ENCODE peak calls at places on chromosomes 5 and 9, in ten cellular contexts. One of them, this sample, is unnamed. For H3K27me3 and H3K36me3, the result is how much of the 10 kb centered on the place peaks cover.

GRCh38 chr9:27085456-27085855 is 23.6 kb upstream of the TEK start:
- DNase-seq in naive thymus-derived CD4-positive, alpha-beta T cell: no peak
- DNase-seq in astrocyte: peak
- DNase-seq in uterus: no peak
- DNase-seq in upper lobe of right lung: no peak
- DNase-seq in prostate gland: no peak
- DNase-seq in brain microvascular endothelial cell: no peak
- DNase-seq in testis: no peak
- DNase-seq in HCT116: no peak
- DNase-seq in colonic mucosa: no peak
- DNase-seq in this sample: no peak

GRCh38 chr9:70159630-70160029 is 99.1 kb upstream of the SMC5 start:
- DNase-seq in brain microvascular endothelial cell: no peak
- DNase-seq in astrocyte: peak
- DNase-seq in HCT116: no peak
- DNase-seq in colonic mucosa: peak
- DNase-seq in prostate gland: no peak
- DNase-seq in uterus: no peak
- DNase-seq in upper lobe of right lung: no peak
- DNase-seq in naive thymus-derived CD4-positive, alpha-beta T cell: no peak
- DNase-seq in testis: no peak
- DNase-seq in this sample: no peak

GRCh38 chr9:134295746-134296250 is 30.5 kb upstream of the RXRA start:
- DNase-seq in colonic mucosa: no peak
- DNase-seq in brain microvascular endothelial cell: no peak
- DNase-seq in testis: no peak
- DNase-seq in prostate gland: no peak
- DNase-seq in HCT116: no peak
- DNase-seq in upper lobe of right lung: no peak
- DNase-seq in uterus: no peak
- DNase-seq in astrocyte: no peak
- DNase-seq in naive thymus-derived CD4-positive, alpha-beta T cell: no peak
- DNase-seq in this sample: no peak

GRCh38 chr9:110545705-110546104 is 33.8 kb downstream of the SVEP1 start:
- DNase-seq in brain microvascular endothelial cell: peak
- DNase-seq in testis: no peak
- DNase-seq in naive thymus-derived CD4-positive, alpha-beta T cell: no peak
- DNase-seq in HCT116: no peak
- DNase-seq in upper lobe of right lung: no peak
- DNase-seq in astrocyte: peak
- DNase-seq in uterus: no peak
- DNase-seq in prostate gland: no peak
- DNase-seq in colonic mucosa: no peak
- DNase-seq in this sample: no peak

GRCh38 chr5:147460380-147460779 is 49.5 kb downstream of the DPYSL3 start:
- DNase-seq in colonic mucosa: no peak
- DNase-seq in brain microvascular endothelial cell: no peak
- DNase-seq in prostate gland: no peak
- DNase-seq in upper lobe of right lung: no peak
- DNase-seq in naive thymus-derived CD4-positive, alpha-beta T cell: no peak
- DNase-seq in uterus: no peak
- DNase-seq in testis: no peak
- DNase-seq in HCT116: no peak
- DNase-seq in astrocyte: no peak
- DNase-seq in this sample: no peak

GRCh38 chr5:160398806-160399205 is 1.0 kb downstream of the FAM200C start:
- DNase-seq in astrocyte: peak
- DNase-seq in colonic mucosa: no peak
- DNase-seq in prostate gland: no peak
- DNase-seq in naive thymus-derived CD4-positive, alpha-beta T cell: no peak
- DNase-seq in testis: no peak
- DNase-seq in uterus: no peak
- DNase-seq in HCT116: no peak
- DNase-seq in upper lobe of right lung: no peak
- DNase-seq in brain microvascular endothelial cell: peak
- DNase-seq in this sample: no peak

GRCh38 chr9:17578911-17579793 is at the start of gene SH3GL2:
- DNase-seq in HCT116: no peak
- DNase-seq in colonic mucosa: peak
- DNase-seq in testis: peak
- DNase-seq in prostate gland: peak
- DNase-seq in uterus: peak
- DNase-seq in astrocyte: peak
- DNase-seq in upper lobe of right lung: peak
- DNase-seq in naive thymus-derived CD4-positive, alpha-beta T cell: no peak
- DNase-seq in brain microvascular endothelial cell: peak
- DNase-seq in this sample: peak

GRCh38 chr5:1504244-1504595 is 19.5 kb downstream of the LPCAT1 start:
- DNase-seq in astrocyte: no peak
- DNase-seq in upper lobe of right lung: no peak
- DNase-seq in brain microvascular endothelial cell: no peak
- DNase-seq in naive thymus-derived CD4-positive, alpha-beta T cell: no peak
- DNase-seq in colonic mucosa: no peak
- DNase-seq in uterus: no peak
- DNase-seq in prostate gland: no peak
- DNase-seq in HCT116: no peak
- DNase-seq in testis: no peak
- DNase-seq in this sample: no peak

GRCh38 chr9:5846501-5846921 is 13.6 kb upstream of the ERMP1 start:
- DNase-seq in brain microvascular endothelial cell: no peak
- DNase-seq in upper lobe of right lung: no peak
- DNase-seq in astrocyte: peak
- DNase-seq in uterus: no peak
- DNase-seq in naive thymus-derived CD4-positive, alpha-beta T cell: no peak
- DNase-seq in colonic mucosa: no peak
- DNase-seq in prostate gland: no peak
- DNase-seq in testis: no peak
- DNase-seq in HCT116: no peak
- DNase-seq in this sample: no peak

GRCh38 chr9:23447166-23447565 is 378.9 kb downstream of the ELAVL2 start:
- DNase-seq in astrocyte: no peak
- DNase-seq in naive thymus-derived CD4-positive, alpha-beta T cell: no peak
- DNase-seq in prostate gland: no peak
- DNase-seq in uterus: no peak
- DNase-seq in colonic mucosa: no peak
- DNase-seq in testis: no peak
- DNase-seq in upper lobe of right lung: no peak
- DNase-seq in brain microvascular endothelial cell: no peak
- DNase-seq in HCT116: no peak
- DNase-seq in this sample: no peak

GRCh38 chr5:180785794-180786221 is 16.8 kb downstream of the MGAT1 start:
- DNase-seq in brain microvascular endothelial cell: peak
- DNase-seq in astrocyte: peak
- DNase-seq in upper lobe of right lung: peak
- DNase-seq in HCT116: no peak
- DNase-seq in testis: peak
- DNase-seq in colonic mucosa: no peak
- DNase-seq in uterus: no peak
- DNase-seq in naive thymus-derived CD4-positive, alpha-beta T cell: no peak
- DNase-seq in prostate gland: peak
- DNase-seq in this sample: no peak

GRCh38 chr9:16421534-16421933 is 448.9 kb downstream of the BNC2 start:
- DNase-seq in astrocyte: peak
- DNase-seq in prostate gland: no peak
- DNase-seq in brain microvascular endothelial cell: peak
- DNase-seq in colonic mucosa: no peak
- DNase-seq in HCT116: no peak
- DNase-seq in uterus: no peak
- DNase-seq in testis: no peak
- DNase-seq in naive thymus-derived CD4-positive, alpha-beta T cell: no peak
- DNase-seq in upper lobe of right lung: no peak
- DNase-seq in this sample: no peak

GRCh38 chr9:9996259-9996658 is 616.5 kb downstream of the PTPRD start:
- DNase-seq in uterus: no peak
- DNase-seq in upper lobe of right lung: no peak
- DNase-seq in colonic mucosa: no peak
- DNase-seq in testis: no peak
- DNase-seq in brain microvascular endothelial cell: no peak
- DNase-seq in HCT116: no peak
- DNase-seq in astrocyte: no peak
- DNase-seq in naive thymus-derived CD4-positive, alpha-beta T cell: no peak
- DNase-seq in prostate gland: no peak
- DNase-seq in this sample: no peak

GRCh38 chr5:15601274-15601673 is 101.3 kb downstream of the FBXL7 start:
- DNase-seq in astrocyte: no peak
- DNase-seq in upper lobe of right lung: no peak
- DNase-seq in prostate gland: no peak
- DNase-seq in HCT116: no peak
- DNase-seq in uterus: no peak
- DNase-seq in brain microvascular endothelial cell: no peak
- DNase-seq in naive thymus-derived CD4-positive, alpha-beta T cell: no peak
- DNase-seq in testis: no peak
- DNase-seq in colonic mucosa: no peak
- DNase-seq in this sample: no peak

GRCh38 chr9:128169925-128170324 is 9.9 kb downstream of the BBLN start:
- DNase-seq in brain microvascular endothelial cell: no peak
- DNase-seq in colonic mucosa: no peak
- DNase-seq in astrocyte: no peak
- DNase-seq in testis: no peak
- DNase-seq in prostate gland: no peak
- DNase-seq in upper lobe of right lung: no peak
- DNase-seq in uterus: no peak
- DNase-seq in naive thymus-derived CD4-positive, alpha-beta T cell: no peak
- DNase-seq in HCT116: no peak
- DNase-seq in this sample: no peak

GRCh38 chr5:91011029-91011428 is 372.1 kb downstream of the ARRDC3 start:
- DNase-seq in prostate gland: no peak
- DNase-seq in naive thymus-derived CD4-positive, alpha-beta T cell: no peak
- DNase-seq in astrocyte: no peak
- DNase-seq in uterus: no peak
- DNase-seq in brain microvascular endothelial cell: no peak
- DNase-seq in colonic mucosa: no peak
- DNase-seq in HCT116: no peak
- DNase-seq in testis: no peak
- DNase-seq in upper lobe of right lung: no peak
- DNase-seq in this sample: no peak

GRCh38 chr5:12920527-12920926 is 1016.3 kb upstream of the CTNND2 start:
- DNase-seq in prostate gland: no peak
- DNase-seq in colonic mucosa: no peak
- DNase-seq in brain microvascular endothelial cell: no peak
- DNase-seq in uterus: no peak
- DNase-seq in testis: no peak
- DNase-seq in upper lobe of right lung: no peak
- DNase-seq in HCT116: no peak
- DNase-seq in astrocyte: no peak
- DNase-seq in naive thymus-derived CD4-positive, alpha-beta T cell: no peak
- DNase-seq in this sample: no peak

GRCh38 chr5:160369990-160370712 is at the start of gene C1QTNF2:
- DNase-seq in uterus: peak
- DNase-seq in upper lobe of right lung: peak
- DNase-seq in astrocyte: peak
- DNase-seq in brain microvascular endothelial cell: peak
- DNase-seq in HCT116: no peak
- DNase-seq in colonic mucosa: peak
- DNase-seq in prostate gland: no peak
- DNase-seq in testis: peak
- DNase-seq in naive thymus-derived CD4-positive, alpha-beta T cell: no peak
- DNase-seq in this sample: peak

GRCh38 chr5:73306741-73307275 is 133.8 kb downstream of the TMEM174 start:
- DNase-seq in uterus: no peak
- DNase-seq in upper lobe of right lung: no peak
- DNase-seq in colonic mucosa: no peak
- DNase-seq in HCT116: no peak
- DNase-seq in prostate gland: no peak
- DNase-seq in astrocyte: no peak
- DNase-seq in naive thymus-derived CD4-positive, alpha-beta T cell: no peak
- DNase-seq in brain microvascular endothelial cell: no peak
- DNase-seq in testis: no peak
- DNase-seq in this sample: no peak

GRCh38 chr9:73979894-73980264 is 517.3 kb upstream of the RORB start:
- DNase-seq in colonic mucosa: no peak
- DNase-seq in testis: no peak
- DNase-seq in astrocyte: no peak
- DNase-seq in upper lobe of right lung: no peak
- DNase-seq in brain microvascular endothelial cell: no peak
- DNase-seq in HCT116: no peak
- DNase-seq in naive thymus-derived CD4-positive, alpha-beta T cell: no peak
- DNase-seq in uterus: no peak
- DNase-seq in prostate gland: no peak
- DNase-seq in this sample: no peak

GRCh38 chr9:126704157-126704941 is 90.6 kb downstream of the LMX1B start:
- DNase-seq in naive thymus-derived CD4-positive, alpha-beta T cell: no peak
- DNase-seq in prostate gland: no peak
- DNase-seq in astrocyte: peak
- DNase-seq in uterus: peak
- DNase-seq in upper lobe of right lung: peak
- DNase-seq in brain microvascular endothelial cell: peak
- DNase-seq in testis: peak
- DNase-seq in colonic mucosa: no peak
- DNase-seq in HCT116: peak
- DNase-seq in this sample: no peak

GRCh38 chr9:121272401-121272948 is 4.5 kb downstream of the GSN start:
- DNase-seq in naive thymus-derived CD4-positive, alpha-beta T cell: no peak
- DNase-seq in uterus: no peak
- DNase-seq in astrocyte: no peak
- DNase-seq in testis: no peak
- DNase-seq in colonic mucosa: no peak
- DNase-seq in upper lobe of right lung: no peak
- DNase-seq in prostate gland: no peak
- DNase-seq in HCT116: no peak
- DNase-seq in brain microvascular endothelial cell: no peak
- DNase-seq in this sample: no peak
- H3K4me3 ChIP-seq in naive thymus-derived CD4-positive, alpha-beta T cell: no peak
- H3K4me3 ChIP-seq in uterus: no peak
- H3K4me3 ChIP-seq in astrocyte: peak
- H3K4me3 ChIP-seq in testis: no peak
- H3K4me3 ChIP-seq in colonic mucosa: no peak
- H3K4me3 ChIP-seq in upper lobe of right lung: no peak
- H3K4me3 ChIP-seq in prostate gland: no peak
- H3K4me3 ChIP-seq in HCT116: no peak
- H3K4me3 ChIP-seq in brain microvascular endothelial cell: no peak
- H3K4me3 ChIP-seq in this sample: no peak

GRCh38 chr5:81067406-81067805 is 107.2 kb downstream of the RASGRF2 start:
- DNase-seq in naive thymus-derived CD4-positive, alpha-beta T cell: no peak
- DNase-seq in testis: no peak
- DNase-seq in colonic mucosa: no peak
- DNase-seq in uterus: no peak
- DNase-seq in brain microvascular endothelial cell: no peak
- DNase-seq in astrocyte: no peak
- DNase-seq in upper lobe of right lung: no peak
- DNase-seq in prostate gland: no peak
- DNase-seq in HCT116: no peak
- DNase-seq in this sample: no peak
- H3K27me3 ChIP-seq in naive thymus-derived CD4-positive, alpha-beta T cell: under half
- H3K27me3 ChIP-seq in testis: under half
- H3K27me3 ChIP-seq in colonic mucosa: under half
- H3K27me3 ChIP-seq in uterus: under half
- H3K27me3 ChIP-seq in brain microvascular endothelial cell: under half
- H3K27me3 ChIP-seq in astrocyte: under half
- H3K27me3 ChIP-seq in upper lobe of right lung: under half
- H3K27me3 ChIP-seq in prostate gland: under half
- H3K27me3 ChIP-seq in HCT116: under half
- H3K27me3 ChIP-seq in this sample: under half

GRCh38 chr5:68233075-68233474 is 17.5 kb downstream of the PIK3R1 start:
- DNase-seq in brain microvascular endothelial cell: no peak
- DNase-seq in colonic mucosa: no peak
- DNase-seq in astrocyte: no peak
- DNase-seq in testis: no peak
- DNase-seq in prostate gland: no peak
- DNase-seq in HCT116: no peak
- DNase-seq in uterus: no peak
- DNase-seq in naive thymus-derived CD4-positive, alpha-beta T cell: no peak
- DNase-seq in upper lobe of right lung: no peak
- DNase-seq in this sample: no peak
- H3K36me3 ChIP-seq in brain microvascular endothelial cell: under half
- H3K36me3 ChIP-seq in colonic mucosa: under half
- H3K36me3 ChIP-seq in astrocyte: under half
- H3K36me3 ChIP-seq in testis: under half
- H3K36me3 ChIP-seq in prostate gland: under half
- H3K36me3 ChIP-seq in HCT116: under half
- H3K36me3 ChIP-seq in uterus: under half
- H3K36me3 ChIP-seq in naive thymus-derived CD4-positive, alpha-beta T cell: under half
- H3K36me3 ChIP-seq in upper lobe of right lung: under half
- H3K36me3 ChIP-seq in this sample: under half

GRCh38 chr9:88992556-88992955 is 1.3 kb downstream of the S1PR3 start:
- DNase-seq in uterus: peak
- DNase-seq in colonic mucosa: no peak
- DNase-seq in upper lobe of right lung: no peak
- DNase-seq in testis: no peak
- DNase-seq in naive thymus-derived CD4-positive, alpha-beta T cell: no peak
- DNase-seq in brain microvascular endothelial cell: no peak
- DNase-seq in astrocyte: no peak
- DNase-seq in prostate gland: no peak
- DNase-seq in HCT116: no peak
- DNase-seq in this sample: no peak
- H3K4me3 ChIP-seq in uterus: peak
- H3K4me3 ChIP-seq in colonic mucosa: no peak
- H3K4me3 ChIP-seq in upper lobe of right lung: peak
- H3K4me3 ChIP-seq in testis: no peak
- H3K4me3 ChIP-seq in naive thymus-derived CD4-positive, alpha-beta T cell: no peak
- H3K4me3 ChIP-seq in brain microvascular endothelial cell: peak
- H3K4me3 ChIP-seq in astrocyte: peak
- H3K4me3 ChIP-seq in prostate gland: peak
- H3K4me3 ChIP-seq in HCT116: no peak
- H3K4me3 ChIP-seq in this sample: no peak